ENCODE peak calls at places on chromosome 20, in nine cellular contexts. One of them, this sample, is unnamed.

GRCh38 chr20:3696200-3696599 is 14.4 kb upstream of the ADAM33 start:
- DNase-seq in ovary: no peak
- DNase-seq in AG09309: no peak
- DNase-seq in mesothelial cell of epicardium: no peak
- DNase-seq in AG09319: no peak
- DNase-seq in WTC11: no peak
- DNase-seq in HL-60: no peak
- DNase-seq in body of pancreas: no peak
- DNase-seq in fibroblast of pulmonary artery: no peak
- DNase-seq in this sample: no peak

GRCh38 chr20:9331707-9332435 is 182.5 kb upstream of the LAMP5 start:
- DNase-seq in ovary: no peak
- DNase-seq in AG09309: no peak
- DNase-seq in mesothelial cell of epicardium: no peak
- DNase-seq in AG09319: no peak
- DNase-seq in WTC11: no peak
- DNase-seq in HL-60: no peak
- DNase-seq in body of pancreas: no peak
- DNase-seq in fibroblast of pulmonary artery: no peak
- DNase-seq in this sample: no peak

GRCh38 chr20:40880063-40880715 is 148.4 kb upstream of the TOP1 start:
- DNase-seq in ovary: no peak
- DNase-seq in AG09309: no peak
- DNase-seq in mesothelial cell of epicardium: no peak
- DNase-seq in AG09319: no peak
- DNase-seq in WTC11: no peak
- DNase-seq in HL-60: peak; percentile 44
- DNase-seq in body of pancreas: no peak
- DNase-seq in fibroblast of pulmonary artery: no peak
- DNase-seq in this sample: no peak

GRCh38 chr20:9740486-9740885 is 98.4 kb downstream of the PAK5 start:
- DNase-seq in ovary: no peak
- DNase-seq in AG09309: no peak
- DNase-seq in mesothelial cell of epicardium: no peak
- DNase-seq in AG09319: no peak
- DNase-seq in WTC11: no peak
- DNase-seq in HL-60: no peak
- DNase-seq in body of pancreas: no peak
- DNase-seq in fibroblast of pulmonary artery: no peak
- DNase-seq in this sample: no peak

GRCh38 chr20:31712112-31712553 is 10.5 kb downstream of the BCL2L1 start:
- DNase-seq in ovary: no peak
- DNase-seq in AG09309: no peak
- DNase-seq in mesothelial cell of epicardium: no peak
- DNase-seq in AG09319: no peak
- DNase-seq in WTC11: no peak
- DNase-seq in HL-60: no peak
- DNase-seq in body of pancreas: peak; percentile 88
- DNase-seq in fibroblast of pulmonary artery: peak; percentile 59
- DNase-seq in this sample: no peak

GRCh38 chr20:49833483-49833882 is 20.9 kb downstream of the SLC9A8 start:
- DNase-seq in ovary: no peak
- DNase-seq in AG09309: no peak
- DNase-seq in mesothelial cell of epicardium: no peak
- DNase-seq in AG09319: no peak
- DNase-seq in WTC11: no peak
- DNase-seq in HL-60: no peak
- DNase-seq in body of pancreas: no peak
- DNase-seq in fibroblast of pulmonary artery: no peak
- DNase-seq in this sample: no peak

GRCh38 chr20:59269396-59270025 is 30.9 kb upstream of the EDN3 start:
- DNase-seq in ovary: no peak
- DNase-seq in AG09309: no peak
- DNase-seq in mesothelial cell of epicardium: no peak
- DNase-seq in AG09319: no peak
- DNase-seq in WTC11: no peak
- DNase-seq in HL-60: no peak
- DNase-seq in body of pancreas: no peak
- DNase-seq in fibroblast of pulmonary artery: no peak
- DNase-seq in this sample: no peak

GRCh38 chr20:58142843-58143185 is 85.6 kb downstream of the ANKRD60 start:
- DNase-seq in ovary: no peak
- DNase-seq in AG09309: no peak
- DNase-seq in mesothelial cell of epicardium: no peak
- DNase-seq in AG09319: no peak
- DNase-seq in WTC11: no peak
- DNase-seq in HL-60: no peak
- DNase-seq in body of pancreas: no peak
- DNase-seq in fibroblast of pulmonary artery: no peak
- DNase-seq in this sample: no peak

GRCh38 chr20:1266167-1266973 is at the start of gene SNPH:
- DNase-seq in ovary: peak; percentile 66
- DNase-seq in AG09309: no peak
- DNase-seq in mesothelial cell of epicardium: peak; percentile 38
- DNase-seq in AG09319: peak; percentile 29
- DNase-seq in WTC11: peak; percentile 67
- DNase-seq in HL-60: no peak
- DNase-seq in body of pancreas: peak; percentile 78
- DNase-seq in fibroblast of pulmonary artery: peak; percentile 79
- DNase-seq in this sample: peak; percentile 53

GRCh38 chr20:58102744-58103516 is 125.5 kb downstream of the ANKRD60 start:
- DNase-seq in ovary: no peak
- DNase-seq in AG09309: no peak
- DNase-seq in mesothelial cell of epicardium: no peak
- DNase-seq in AG09319: no peak
- DNase-seq in WTC11: no peak
- DNase-seq in HL-60: no peak
- DNase-seq in body of pancreas: no peak
- DNase-seq in fibroblast of pulmonary artery: no peak
- DNase-seq in this sample: no peak

GRCh38 chr20:49612127-49612738 is 44.3 kb upstream of the PTGIS start:
- DNase-seq in ovary: no peak
- DNase-seq in AG09309: no peak
- DNase-seq in mesothelial cell of epicardium: no peak
- DNase-seq in AG09319: no peak
- DNase-seq in WTC11: no peak
- DNase-seq in HL-60: no peak
- DNase-seq in body of pancreas: peak; percentile 63
- DNase-seq in fibroblast of pulmonary artery: no peak
- DNase-seq in this sample: no peak

GRCh38 chr20:56166781-56167465 is 81.6 kb upstream of the MC3R start:
- DNase-seq in ovary: no peak
- DNase-seq in AG09309: no peak
- DNase-seq in mesothelial cell of epicardium: no peak
- DNase-seq in AG09319: no peak
- DNase-seq in WTC11: no peak
- DNase-seq in HL-60: no peak
- DNase-seq in body of pancreas: no peak
- DNase-seq in fibroblast of pulmonary artery: no peak
- DNase-seq in this sample: no peak

GRCh38 chr20:56174416-56174815 is 74.1 kb upstream of the MC3R start:
- DNase-seq in ovary: no peak
- DNase-seq in AG09309: no peak
- DNase-seq in mesothelial cell of epicardium: no peak
- DNase-seq in AG09319: no peak
- DNase-seq in WTC11: no peak
- DNase-seq in HL-60: no peak
- DNase-seq in body of pancreas: no peak
- DNase-seq in fibroblast of pulmonary artery: no peak
- DNase-seq in this sample: no peak

GRCh38 chr20:56175884-56176283 is 72.6 kb upstream of the MC3R start:
- DNase-seq in ovary: no peak
- DNase-seq in AG09309: no peak
- DNase-seq in mesothelial cell of epicardium: no peak
- DNase-seq in AG09319: no peak
- DNase-seq in WTC11: no peak
- DNase-seq in HL-60: no peak
- DNase-seq in body of pancreas: no peak
- DNase-seq in fibroblast of pulmonary artery: no peak
- DNase-seq in this sample: no peak

GRCh38 chr20:56171087-56172012 is 77.2 kb upstream of the MC3R start:
- DNase-seq in ovary: no peak
- DNase-seq in AG09309: no peak
- DNase-seq in mesothelial cell of epicardium: no peak
- DNase-seq in AG09319: no peak
- DNase-seq in WTC11: no peak
- DNase-seq in HL-60: no peak
- DNase-seq in body of pancreas: peak; percentile 23
- DNase-seq in fibroblast of pulmonary artery: no peak
- DNase-seq in this sample: no peak
- TF ChIP-seq CTCF in ovary: peak; percentile 37
- TF ChIP-seq CTCF in AG09309: no peak
- TF ChIP-seq CTCF in mesothelial cell of epicardium: no peak
- TF ChIP-seq CTCF in AG09319: no peak
- TF ChIP-seq CTCF in WTC11: no peak
- TF ChIP-seq CTCF in HL-60: no peak
- TF ChIP-seq CTCF in body of pancreas: peak; percentile 24
- TF ChIP-seq CTCF in fibroblast of pulmonary artery: no peak
- TF ChIP-seq CTCF in this sample: no peak

GRCh38 chr20:25220021-25220730 is 24.7 kb downstream of the ENTPD6 start:
- DNase-seq in ovary: no peak
- DNase-seq in AG09309: no peak
- DNase-seq in mesothelial cell of epicardium: no peak
- DNase-seq in AG09319: no peak
- DNase-seq in WTC11: peak; percentile 42
- DNase-seq in HL-60: no peak
- DNase-seq in body of pancreas: no peak
- DNase-seq in fibroblast of pulmonary artery: no peak
- DNase-seq in this sample: no peak
- TF ChIP-seq CTCF in ovary: no peak
- TF ChIP-seq CTCF in AG09309: peak; percentile 36
- TF ChIP-seq CTCF in mesothelial cell of epicardium: no peak
- TF ChIP-seq CTCF in AG09319: peak; percentile 18
- TF ChIP-seq CTCF in WTC11: peak; percentile 18
- TF ChIP-seq CTCF in HL-60: no peak
- TF ChIP-seq CTCF in body of pancreas: no peak
- TF ChIP-seq CTCF in fibroblast of pulmonary artery: peak; percentile 21
- TF ChIP-seq CTCF in this sample: peak; percentile 48

GRCh38 chr20:63517376-63518309 is 2.9 kb upstream of the PPDPF start:
- DNase-seq in ovary: no peak
- DNase-seq in AG09309: no peak
- DNase-seq in mesothelial cell of epicardium: peak; percentile 13
- DNase-seq in AG09319: no peak
- DNase-seq in WTC11: no peak
- DNase-seq in HL-60: no peak
- DNase-seq in body of pancreas: no peak
- DNase-seq in fibroblast of pulmonary artery: no peak
- DNase-seq in this sample: no peak
- TF ChIP-seq CTCF in ovary: no peak
- TF ChIP-seq CTCF in AG09309: no peak
- TF ChIP-seq CTCF in mesothelial cell of epicardium: no peak
- TF ChIP-seq CTCF in AG09319: no peak
- TF ChIP-seq CTCF in WTC11: no peak
- TF ChIP-seq CTCF in HL-60: no peak
- TF ChIP-seq CTCF in body of pancreas: no peak
- TF ChIP-seq CTCF in fibroblast of pulmonary artery: no peak
- TF ChIP-seq CTCF in this sample: no peak

GRCh38 chr20:38255389-38255788 is 5.1 kb downstream of the KIAA1755 start:
- DNase-seq in ovary: no peak
- DNase-seq in AG09309: no peak
- DNase-seq in mesothelial cell of epicardium: no peak
- DNase-seq in AG09319: no peak
- DNase-seq in WTC11: no peak
- DNase-seq in HL-60: no peak
- DNase-seq in body of pancreas: no peak
- DNase-seq in fibroblast of pulmonary artery: peak; percentile 30
- DNase-seq in this sample: no peak
- TF ChIP-seq CTCF in ovary: no peak
- TF ChIP-seq CTCF in AG09309: peak; percentile 1
- TF ChIP-seq CTCF in mesothelial cell of epicardium: no peak
- TF ChIP-seq CTCF in AG09319: no peak
- TF ChIP-seq CTCF in WTC11: no peak
- TF ChIP-seq CTCF in HL-60: no peak
- TF ChIP-seq CTCF in body of pancreas: no peak
- TF ChIP-seq CTCF in fibroblast of pulmonary artery: no peak
- TF ChIP-seq CTCF in this sample: no peak

GRCh38 chr20:36504295-36504694 is 37.0 kb upstream of the MYL9 start:
- DNase-seq in ovary: no peak
- DNase-seq in AG09309: no peak
- DNase-seq in mesothelial cell of epicardium: no peak
- DNase-seq in AG09319: no peak
- DNase-seq in WTC11: no peak
- DNase-seq in HL-60: no peak
- DNase-seq in body of pancreas: no peak
- DNase-seq in fibroblast of pulmonary artery: no peak
- DNase-seq in this sample: no peak
- TF ChIP-seq CTCF in ovary: no peak
- TF ChIP-seq CTCF in AG09309: no peak
- TF ChIP-seq CTCF in mesothelial cell of epicardium: no peak
- TF ChIP-seq CTCF in AG09319: no peak
- TF ChIP-seq CTCF in WTC11: no peak
- TF ChIP-seq CTCF in HL-60: no peak
- TF ChIP-seq CTCF in body of pancreas: no peak
- TF ChIP-seq CTCF in fibroblast of pulmonary artery: no peak
- TF ChIP-seq CTCF in this sample: no peak

GRCh38 chr20:32823078-32823477 is 3.3 kb downstream of the MAPRE1 start:
- DNase-seq in ovary: no peak
- DNase-seq in AG09309: peak; percentile 62
- DNase-seq in mesothelial cell of epicardium: no peak
- DNase-seq in AG09319: no peak
- DNase-seq in WTC11: no peak
- DNase-seq in HL-60: peak; percentile 78
- DNase-seq in body of pancreas: no peak
- DNase-seq in fibroblast of pulmonary artery: peak; percentile 78
- DNase-seq in this sample: no peak
- TF ChIP-seq CTCF in ovary: no peak
- TF ChIP-seq CTCF in AG09309: peak; percentile 31
- TF ChIP-seq CTCF in mesothelial cell of epicardium: no peak
- TF ChIP-seq CTCF in AG09319: no peak
- TF ChIP-seq CTCF in WTC11: no peak
- TF ChIP-seq CTCF in HL-60: no peak
- TF ChIP-seq CTCF in body of pancreas: no peak
- TF ChIP-seq CTCF in fibroblast of pulmonary artery: peak; percentile 24
- TF ChIP-seq CTCF in this sample: no peak

GRCh38 chr20:48060841-48061720 is 275.8 kb upstream of the SULF2 start:
- DNase-seq in ovary: no peak
- DNase-seq in AG09309: no peak
- DNase-seq in mesothelial cell of epicardium: no peak
- DNase-seq in AG09319: no peak
- DNase-seq in WTC11: no peak
- DNase-seq in HL-60: no peak
- DNase-seq in body of pancreas: no peak
- DNase-seq in fibroblast of pulmonary artery: no peak
- DNase-seq in this sample: no peak
- TF ChIP-seq CTCF in ovary: no peak
- TF ChIP-seq CTCF in AG09309: no peak
- TF ChIP-seq CTCF in mesothelial cell of epicardium: no peak
- TF ChIP-seq CTCF in AG09319: no peak
- TF ChIP-seq CTCF in WTC11: no peak
- TF ChIP-seq CTCF in HL-60: no peak
- TF ChIP-seq CTCF in body of pancreas: no peak
- TF ChIP-seq CTCF in fibroblast of pulmonary artery: no peak
- TF ChIP-seq CTCF in this sample: no peak

This sample was measured in endothelial cell.